ENCODE peak calls at places on chromosomes 7 and 10, in five cellular contexts. O is mesendoderm, P is NCI-H1092 treated with DMSO at 0.1 percent for 48 hours, S is fibroblast of the aortic adventitia, A is memory B cell. M is an unnamed sample.

GRCh38 chr7:95886501-95887090 is 114.2 kb downstream of the DYNC1I1 start:
- DNase-seq in O (peak), P (peak), S (no peak), A (no peak), M (peak)

GRCh38 chr7:82183633-82184032 is 259.9 kb downstream of the CACNA2D1 start:
- DNase-seq in O (no peak), P (no peak), S (peak), A (no peak), M (no peak)

GRCh38 chr10:118840071-118840775 is 85.5 kb upstream of the CACUL1 start:
- DNase-seq in O (peak), P (no peak), S (no peak), A (no peak), M (no peak)

GRCh38 chr10:63866075-63866746 is 345.0 kb downstream of the REEP3 start:
- DNase-seq in O (peak), P (peak), S (peak), A (peak), M (no peak)

GRCh38 chr10:21399392-21400015 is 126.0 kb downstream of the SKIDA1 start:
- DNase-seq in O (peak), P (peak), S (peak), A (no peak), M (peak)

GRCh38 chr7:47783456-47784240 is 164.6 kb downstream of the PKD1L1 start:
- DNase-seq in O (peak), P (no peak), S (peak), A (no peak), M (no peak)

GRCh38 chr7:27164381-27165088 is 802 bp downstream of the HOXA9 start:
- DNase-seq in O (peak), P (no peak), S (no peak), A (no peak), M (no peak)

GRCh38 chr10:86962136-86962980 is 4.0 kb downstream of the SNCG start:
- DNase-seq in O (no peak), P (no peak), S (no peak), A (no peak), M (no peak)

GRCh38 chr10:89327803-89328441 is at the start of gene IFIT3:
- DNase-seq in O (peak), P (no peak), S (peak), A (no peak), M (no peak)

GRCh38 chr10:75165684-75166622 is 44.6 kb upstream of the VDAC2 start:
- DNase-seq in O (no peak), P (no peak), S (peak), A (no peak), M (no peak)

GRCh38 chr10:32577448-32577847 is 131.5 kb downstream of the CCDC7 start:
- DNase-seq in O (peak), P (no peak), S (no peak), A (no peak), M (no peak)

GRCh38 chr10:2188371-2188770 is 451.0 kb upstream of the ADARB2 start:
- DNase-seq in O (no peak), P (no peak), S (no peak), A (no peak), M (no peak)

GRCh38 chr7:132251327-132251659 is 325.0 kb downstream of the PLXNA4 start:
- DNase-seq in O (peak), P (peak), S (no peak), A (no peak), M (peak)

GRCh38 chr10:6711286-6711817 is 131.3 kb upstream of the PRKCQ start:
- DNase-seq in O (no peak), P (no peak), S (no peak), A (no peak), M (no peak)

GRCh38 chr7:157520249-157520648 is 183.4 kb downstream of the DNAJB6 start:
- DNase-seq in O (no peak), P (no peak), S (no peak), A (no peak), M (no peak)